ENCODE peak calls at places on chromosome 16, in eight cellular contexts. Z is heart left ventricle, G is uterus, U is A549, N is adrenal gland, O is HepG2, J is IMR-90, A is lower leg skin. D is an unnamed sample.

GRCh38 chr16:4511441-4512082 is 27.0 kb downstream of the CDIP1 start:
- DNase-seq in Z (peak), G (no peak), U (peak), N (peak), O (peak), J (peak), A (no peak), D (peak)

GRCh38 chr16:80203821-80204220 is 337.0 kb upstream of the DYNLRB2 start:
- DNase-seq in Z (no peak), G (no peak), U (no peak), N (no peak), O (no peak), J (no peak), A (no peak), D (no peak)

GRCh38 chr16:68068926-68069325 is 16.2 kb upstream of the NFATC3 start:
- DNase-seq in Z (no peak), G (no peak), U (no peak), N (no peak), O (no peak), J (no peak), A (peak), D (no peak)

GRCh38 chr16:7513429-7513828 is 180.8 kb downstream of the RBFOX1 start:
- DNase-seq in Z (no peak), G (no peak), U (no peak), N (no peak), O (peak), J (no peak), A (no peak), D (no peak)

GRCh38 chr16:72179592-72179991 is 7.6 kb upstream of the PMFBP1 start:
- DNase-seq in Z (no peak), G (no peak), U (no peak), N (no peak), O (no peak), J (no peak), A (no peak), D (no peak)

GRCh38 chr16:50836121-50836541 is 94.2 kb downstream of the CYLD start:
- DNase-seq in Z (no peak), G (no peak), U (no peak), N (no peak), O (no peak), J (no peak), A (peak), D (no peak)

GRCh38 chr16:5018791-5019190 is 14.9 kb downstream of the NAGPA start:
- DNase-seq in Z (no peak), G (no peak), U (no peak), N (no peak), O (no peak), J (no peak), A (no peak), D (no peak)

GRCh38 chr16:86048221-86048620 is 149.3 kb downstream of the IRF8 start:
- DNase-seq in Z (no peak), G (no peak), U (no peak), N (no peak), O (no peak), J (no peak), A (no peak), D (no peak)

GRCh38 chr16:66275795-66276428 is 90.6 kb upstream of the CDH5 start:
- DNase-seq in Z (no peak), G (no peak), U (peak), N (peak), O (peak), J (peak), A (peak), D (peak)

GRCh38 chr16:86524029-86524428 is 13.7 kb downstream of the FOXF1 start:
- DNase-seq in Z (no peak), G (no peak), U (no peak), N (no peak), O (no peak), J (no peak), A (no peak), D (no peak)

GRCh38 chr16:28042856-28043255 is 20.7 kb downstream of the GSG1L start:
- DNase-seq in Z (no peak), G (no peak), U (no peak), N (no peak), O (no peak), J (peak), A (no peak), D (no peak)

GRCh38 chr16:89048087-89048729 is 45.4 kb upstream of the ACSF3 start:
- DNase-seq in Z (peak), G (no peak), U (no peak), N (no peak), O (no peak), J (no peak), A (no peak), D (no peak)

GRCh38 chr16:75188832-75189477 is 18.0 kb downstream of the CTRB2 start:
- DNase-seq in Z (no peak), G (no peak), U (no peak), N (no peak), O (no peak), J (no peak), A (peak), D (no peak)

GRCh38 chr16:57266531-57267268 is 17.8 kb downstream of the PLLP start:
- DNase-seq in Z (no peak), G (no peak), U (no peak), N (no peak), O (no peak), J (no peak), A (no peak), D (no peak)

GRCh38 chr16:24523569-24523968 is 15.8 kb upstream of the RBBP6 start:
- DNase-seq in Z (no peak), G (no peak), U (peak), N (no peak), O (no peak), J (no peak), A (peak), D (no peak)

GRCh38 chr16:4785758-4786433 is 2.2 kb downstream of the SEPTIN12 start:
- DNase-seq in Z (no peak), G (no peak), U (no peak), N (no peak), O (no peak), J (no peak), A (no peak), D (no peak)

GRCh38 chr16:66878067-66878466 is 2.2 kb upstream of the PDP2 start:
- DNase-seq in Z (no peak), G (no peak), U (no peak), N (no peak), O (no peak), J (no peak), A (no peak), D (no peak)

GRCh38 chr16:81808933-81809480 is 29.9 kb downstream of the PLCG2 start:
- DNase-seq in Z (no peak), G (no peak), U (no peak), N (no peak), O (peak), J (no peak), A (no peak), D (no peak)

GRCh38 chr16:56384074-56384721 is 41.1 kb downstream of the AMFR start:
- DNase-seq in Z (no peak), G (no peak), U (no peak), N (no peak), O (no peak), J (no peak), A (no peak), D (no peak)

GRCh38 chr16:14172200-14172805 is 101.2 kb downstream of the MRTFB start:
- DNase-seq in Z (no peak), G (no peak), U (no peak), N (no peak), O (peak), J (peak), A (no peak), D (no peak)

GRCh38 chr16:49620868-49621239 is 235.1 kb downstream of the ZNF423 start:
- DNase-seq in Z (no peak), G (no peak), U (no peak), N (no peak), O (no peak), J (no peak), A (no peak), D (no peak)

GRCh38 chr16:9225527-9226316 is 134.3 kb downstream of the HAPSTR1 start:
- DNase-seq in Z (no peak), G (no peak), U (no peak), N (no peak), O (peak), J (no peak), A (no peak), D (peak)

GRCh38 chr16:50269061-50269705 is 2.8 kb downstream of the ADCY7 start:
- DNase-seq in Z (no peak), G (no peak), U (no peak), N (no peak), O (no peak), J (no peak), A (no peak), D (no peak)

GRCh38 chr16:68267612-68268405 is 3.5 kb downstream of the SLC7A6 start:
- DNase-seq in Z (no peak), G (no peak), U (no peak), N (no peak), O (peak), J (no peak), A (no peak), D (no peak)

GRCh38 chr16:66616169-66616568 is 11.7 kb downstream of the CMTM3 start:
- DNase-seq in Z (no peak), G (no peak), U (no peak), N (no peak), O (no peak), J (no peak), A (no peak), D (no peak)

GRCh38 chr16:57268804-57269800 is 15.4 kb downstream of the PLLP start:
- DNase-seq in Z (peak), G (no peak), U (no peak), N (peak), O (peak), J (peak), A (no peak), D (no peak)

GRCh38 chr16:51549836-51550235 is 398.8 kb upstream of the SALL1 start:
- DNase-seq in Z (no peak), G (no peak), U (no peak), N (no peak), O (no peak), J (peak), A (no peak), D (no peak)

GRCh38 chr16:47069841-47070584 is 73.7 kb downstream of the NETO2 start:
- DNase-seq in Z (no peak), G (no peak), U (no peak), N (no peak), O (no peak), J (no peak), A (peak), D (no peak)

GRCh38 chr16:66905633-66906539 is 12.8 kb downstream of the CDH16 start:
- DNase-seq in Z (peak), G (no peak), U (no peak), N (peak), O (peak), J (no peak), A (no peak), D (no peak)

GRCh38 chr16:76583466-76583865 is 306.3 kb downstream of the CNTNAP4 start:
- DNase-seq in Z (peak), G (no peak), U (no peak), N (peak), O (no peak), J (no peak), A (no peak), D (no peak)

GRCh38 chr16:68997564-68997963 is 107.9 kb upstream of the HAS3 start:
- DNase-seq in Z (no peak), G (no peak), U (no peak), N (no peak), O (no peak), J (no peak), A (no peak), D (no peak)

GRCh38 chr16:3023669-3024478 is at the start of the genes HCFC1R1 and THOC6:
- DNase-seq in Z (peak), G (peak), U (peak), N (peak), O (peak), J (peak), A (peak), D (peak)
- TF ChIP-seq POLR2A in Z (no peak), G (peak), U (peak), N (peak), O (peak), J (peak), A (no peak), D (peak)

GRCh38 chr16:12674524-12674923 is 129.2 kb downstream of the CPPED1 start:
- DNase-seq in Z (no peak), G (no peak), U (no peak), N (no peak), O (no peak), J (no peak), A (no peak), D (no peak)
- TF ChIP-seq POLR2A in Z (no peak), G (no peak), U (no peak), N (no peak), O (no peak), J (no peak), A (no peak), D (no peak)

GRCh38 chr16:78980825-78981224 is 619.7 kb downstream of the MAF start:
- DNase-seq in Z (no peak), G (no peak), U (no peak), N (no peak), O (no peak), J (no peak), A (no peak), D (no peak)
- TF ChIP-seq POLR2A in Z (no peak), G (no peak), U (no peak), N (no peak), O (no peak), J (no peak), A (no peak), D (no peak)

DNA sequence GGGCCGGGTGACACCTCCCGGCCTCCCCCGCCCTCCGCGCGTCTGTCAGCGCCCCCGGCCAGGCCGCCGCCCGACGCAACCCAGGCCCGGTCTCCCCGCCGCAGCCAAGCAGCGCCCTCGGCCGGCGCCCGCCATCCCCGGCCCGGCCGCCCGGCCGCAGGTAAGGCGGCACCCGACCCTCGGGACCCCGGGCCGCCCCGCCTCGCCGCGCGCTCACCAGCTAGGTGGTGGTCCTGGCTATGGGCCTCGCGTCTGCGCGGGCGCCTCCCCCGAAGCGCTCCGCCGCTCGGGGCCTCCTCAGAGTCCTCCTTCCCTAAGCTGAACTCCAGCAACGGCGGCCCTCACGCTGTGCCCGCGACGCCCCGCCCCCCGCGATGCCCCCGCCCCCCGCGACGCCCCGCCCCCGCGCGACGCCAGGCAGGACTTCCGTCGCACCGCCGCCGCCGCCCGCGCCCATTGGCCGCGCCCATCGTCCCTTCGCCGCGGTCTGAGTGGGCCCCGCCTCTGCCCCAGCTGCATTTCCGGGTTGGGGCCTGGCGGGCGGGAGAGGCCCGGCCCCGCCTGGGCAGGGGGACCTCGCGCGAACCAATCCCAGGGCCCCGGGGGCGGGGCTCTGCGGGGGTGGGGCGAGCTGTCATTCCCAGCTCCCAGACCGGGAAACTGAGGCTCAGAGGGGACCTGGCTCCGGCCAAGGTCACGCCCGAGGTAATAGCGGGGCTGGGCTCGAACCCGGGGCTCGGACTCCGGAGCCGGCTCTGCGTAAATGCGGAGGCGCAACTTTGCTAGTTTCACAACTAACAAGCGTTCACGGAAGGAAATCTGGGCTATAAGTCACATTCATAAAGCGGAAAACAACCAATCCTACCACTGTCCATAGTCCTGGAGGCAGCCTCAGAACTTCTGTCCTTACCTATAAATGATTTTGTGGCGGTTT is 9.0 kb upstream of the KCTD5 start:
- DNase-seq in Z (peak), G (peak), U (peak), N (peak), O (peak), J (peak), A (peak), D (peak)
- TF ChIP-seq POLR2A in Z (no peak), G (peak), U (peak), N (peak), O (peak), J (peak), A (no peak), D (peak)

DNA sequence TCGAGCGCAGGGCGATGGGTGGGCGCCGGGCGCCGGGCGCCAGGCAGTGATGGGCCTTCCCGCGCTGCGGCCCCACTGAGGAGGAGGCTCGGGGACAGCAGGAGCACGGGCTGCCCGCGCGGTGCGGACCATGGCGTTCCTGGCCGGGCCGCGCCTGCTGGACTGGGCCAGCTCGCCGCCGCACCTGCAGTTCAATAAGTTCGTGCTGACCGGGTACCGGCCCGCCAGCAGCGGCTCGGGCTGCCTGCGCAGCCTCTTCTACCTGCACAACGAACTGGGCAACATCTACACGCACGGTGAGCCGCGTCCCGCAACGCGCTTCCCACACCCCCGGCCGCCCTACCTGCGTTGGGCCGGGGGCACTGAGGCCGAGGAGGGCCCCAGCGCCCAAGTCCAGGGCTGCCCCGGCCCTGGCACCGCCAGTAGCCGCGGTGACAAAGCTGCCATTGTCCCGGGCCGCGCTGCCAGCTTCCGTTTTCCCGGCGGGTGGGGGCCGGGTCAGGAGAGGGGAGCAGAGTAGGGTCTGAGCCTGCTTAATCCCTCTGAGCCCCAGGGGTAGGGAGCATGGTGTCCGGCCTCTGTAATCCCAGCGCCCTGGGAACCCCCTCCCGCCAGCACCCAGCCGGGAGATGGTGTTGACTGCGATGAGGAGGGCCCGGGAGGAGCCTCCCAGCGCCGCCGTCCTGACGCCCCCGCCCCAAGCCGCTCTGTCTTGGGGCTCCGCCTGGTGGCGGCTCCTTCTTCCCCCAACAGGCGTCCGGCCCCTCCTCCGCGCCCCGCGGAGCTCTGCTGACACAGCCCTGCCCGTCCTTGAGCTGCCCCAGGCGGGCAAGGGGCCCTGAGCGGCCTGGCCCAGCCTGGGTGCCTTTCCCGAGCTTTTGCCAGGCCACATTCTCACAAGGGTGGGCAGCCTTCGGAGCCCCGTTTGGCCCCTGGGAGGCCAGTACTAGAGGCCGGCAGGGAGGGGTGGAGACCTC is 685 bp downstream of the PAQR4 start:
- DNase-seq in Z (peak), G (no peak), U (peak), N (peak), O (peak), J (peak), A (no peak), D (peak)
- TF ChIP-seq POLR2A in Z (no peak), G (no peak), U (no peak), N (peak), O (no peak), J (no peak), A (no peak), D (peak)